ENCODE peak calls at places on chromosomes 2 and 18, in ten cellular contexts. W, L, I, J, M, C, E, S, X and Z are unnamed samples.

GRCh38 chr18:13369756-13370510 is 151.4 kb downstream of the LDLRAD4 start:
- DNase-seq in S (no peak), X (no peak), M (no peak), E (no peak), C (no peak), I (peak; percentile 16), L (no peak), J (no peak), W (no peak), Z (no peak)

GRCh38 chr18:74013955-74014354 is 133.7 kb downstream of the FBXO15 start:
- DNase-seq in J (no peak), S (no peak), I (peak; percentile 70), M (no peak), C (peak; percentile 56), L (peak; percentile 6), W (peak; percentile 88), X (no peak), E (no peak), Z (no peak)

GRCh38 chr2:204176306-204176705 is 239.7 kb downstream of the ICOS start:
- DNase-seq in L (no peak), W (no peak), M (no peak), C (no peak), E (no peak), I (no peak), X (no peak), J (no peak), S (no peak), Z (no peak)

GRCh38 chr2:110773470-110773921 is 41.1 kb downstream of the ACOXL start:
- DNase-seq in M (no peak), E (no peak), X (no peak), W (no peak), C (no peak), I (no peak), L (no peak), J (no peak), S (peak; percentile 80), Z (no peak)

GRCh38 chr2:161172901-161173540 is 12.8 kb downstream of the TANK start:
- DNase-seq in S (no peak), W (no peak), X (no peak), J (no peak), C (no peak), L (no peak), M (no peak), I (no peak), E (no peak), Z (no peak)

GRCh38 chr2:100957971-100958653 is 44.0 kb upstream of the RPL31 start:
- DNase-seq in X (no peak), I (peak; percentile 100), L (no peak), M (no peak), S (peak; percentile 59), W (peak; percentile 94), E (no peak), C (peak; percentile 91), J (no peak), Z (no peak)

GRCh38 chr2:241224068-241224850 is 35.8 kb downstream of the ANO7 start:
- DNase-seq in I (peak; percentile 54), M (peak; percentile 30), S (peak; percentile 37), E (no peak), J (peak; percentile 43), X (no peak), W (peak; percentile 86), L (no peak), C (no peak), Z (no peak)

GRCh38 chr2:113233593-113234550 is 44.8 kb downstream of the PAX8 start:
- DNase-seq in L (no peak), X (no peak), J (no peak), S (no peak), W (peak; percentile 64), E (peak; percentile 41), M (no peak), I (peak; percentile 29), C (no peak), Z (no peak)

GRCh38 chr2:56113571-56113970 is 70.2 kb upstream of the CCDC85A start:
- DNase-seq in S (no peak), W (no peak), J (no peak), I (no peak), X (no peak), M (no peak), C (no peak), L (no peak), E (no peak), Z (no peak)

GRCh38 chr18:49632588-49632987 is 70.7 kb downstream of the LIPG start:
- DNase-seq in L (no peak), X (no peak), S (no peak), J (no peak), E (no peak), I (no peak), M (no peak), W (no peak), C (no peak), Z (no peak)

GRCh38 chr2:86315084-86315483 is 22.3 kb downstream of the REEP1 start:
- DNase-seq in E (no peak), J (no peak), X (no peak), I (no peak), L (no peak), W (no peak), M (no peak), C (no peak), S (no peak), Z (no peak)

DNA sequence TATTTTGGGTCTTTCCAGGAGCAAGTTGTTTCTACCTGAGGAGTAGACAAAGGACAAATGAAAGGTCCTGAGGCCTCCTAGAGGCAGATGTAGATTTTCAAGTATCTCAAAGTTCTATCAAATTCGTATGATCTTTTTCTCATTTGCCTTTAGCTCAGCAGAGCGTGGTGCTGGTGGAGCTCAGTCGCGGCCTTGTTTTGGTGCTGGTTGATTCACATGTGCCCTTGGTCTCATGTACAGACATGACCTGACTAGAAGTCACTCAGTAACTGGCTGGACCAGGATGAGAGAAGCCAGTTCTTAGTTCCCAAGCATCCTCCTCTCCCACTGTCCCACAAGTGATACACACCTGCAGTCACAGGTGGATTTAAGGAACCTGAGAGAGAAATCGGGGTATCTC is 264.0 kb downstream of the PRKCE start:
- DNase-seq in W (no peak), I (no peak), S (no peak), C (no peak), X (no peak), L (no peak), J (no peak), M (no peak), E (no peak), Z (no peak)
- TF ChIP-seq CTCF in W (no peak), I (no peak), S (no peak), C (no peak), X (no peak), L (no peak), J (no peak), M (no peak), E (no peak), Z (no peak)

GRCh38 chr2:109204412-109204811 is 75.4 kb downstream of the SH3RF3 start:
- DNase-seq in J (no peak), C (no peak), I (no peak), W (no peak), M (no peak), E (no peak), L (no peak), S (no peak), X (no peak), Z (no peak)
- TF ChIP-seq CTCF in J (no peak), C (no peak), I (no peak), W (no peak), M (no peak), E (no peak), L (no peak), S (no peak), X (no peak), Z (no peak)

DNA sequence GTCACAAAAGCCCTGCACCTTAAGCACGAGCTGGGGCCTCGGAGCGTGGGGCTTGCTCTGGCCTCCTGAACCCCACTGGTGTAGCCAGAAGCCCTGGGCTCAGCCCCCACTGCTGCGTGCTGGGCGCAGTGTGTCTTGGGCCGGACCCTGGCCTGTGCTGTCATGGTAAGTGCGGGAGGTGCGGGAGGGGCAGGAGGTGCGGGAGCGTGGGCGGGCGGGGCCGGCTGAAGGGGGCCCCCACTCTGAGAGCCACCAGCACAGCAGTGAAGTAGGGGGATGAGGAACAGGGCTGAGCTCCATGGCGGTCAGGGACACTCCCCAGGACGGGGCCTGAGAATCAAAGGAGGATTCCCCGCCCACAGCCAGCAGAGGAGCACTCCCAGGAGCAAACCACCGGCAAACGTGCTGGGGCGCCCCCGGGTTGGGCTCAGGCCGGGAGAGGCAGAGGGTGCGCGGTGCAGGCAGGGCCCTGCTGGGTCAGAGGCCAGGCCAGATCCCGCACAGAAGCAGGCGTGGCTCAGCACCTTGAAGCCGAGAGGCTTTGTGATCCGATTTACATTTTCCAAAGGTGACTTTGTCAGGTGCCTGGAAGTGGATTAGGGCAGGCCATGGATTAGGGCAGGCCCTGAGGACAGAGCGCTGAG is 152.1 kb upstream of the RAB6C start:
- DNase-seq in M (peak; percentile 84), C (no peak), L (no peak), W (no peak), J (no peak), I (no peak), E (no peak), X (peak; percentile 15), S (no peak), Z (no peak)
- TF ChIP-seq CTCF in M (peak; percentile 12), C (no peak), L (no peak), W (no peak), J (no peak), I (no peak), E (no peak), X (no peak), S (no peak), Z (no peak)

DNA sequence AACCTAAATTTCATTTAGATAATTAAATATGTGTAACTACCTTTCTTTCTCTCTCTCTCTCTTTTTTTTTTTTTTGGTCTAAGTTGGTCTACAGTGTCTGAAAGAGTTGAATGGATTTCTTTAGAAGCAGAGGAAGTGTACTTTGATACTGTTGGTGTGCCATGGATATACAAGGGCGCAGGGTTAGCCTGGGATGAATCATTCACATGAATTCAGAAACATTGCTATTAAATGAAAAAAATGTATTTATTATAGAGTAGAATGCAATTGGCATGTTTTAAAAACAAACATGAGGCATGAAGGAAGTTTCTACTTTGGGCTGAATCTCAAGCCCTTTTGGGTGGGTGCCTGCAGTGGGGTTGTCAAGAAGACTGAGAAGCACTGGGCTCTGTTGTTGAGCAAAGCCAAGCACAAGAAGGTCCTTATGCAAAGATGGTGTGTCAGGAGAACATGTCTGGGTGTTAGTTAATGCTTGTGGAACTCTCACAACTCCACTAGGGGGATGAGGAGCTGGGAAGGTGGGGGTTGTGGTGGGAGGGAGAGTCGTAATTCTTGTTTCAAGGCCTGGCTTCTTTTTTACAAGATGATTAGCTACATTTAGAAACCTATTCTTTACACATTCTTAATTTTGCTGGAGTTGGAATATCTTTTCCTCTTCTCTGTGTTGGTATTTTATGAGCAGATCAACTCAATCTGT is 57.9 kb downstream of the LYPD6 start:
- DNase-seq in S (no peak), X (no peak), W (peak; percentile 63), L (no peak), I (peak; percentile 27), E (no peak), M (peak; percentile 14), C (no peak), J (no peak), Z (no peak)
- TF ChIP-seq CTCF in S (no peak), X (no peak), W (peak; percentile 30), L (peak; percentile 2), I (peak; percentile 35), E (no peak), M (peak; percentile 13), C (peak; percentile 37), J (peak; percentile 42), Z (no peak)

GRCh38 chr2:170235860-170236638 is 58.1 kb downstream of the MYO3B start:
- DNase-seq in W (peak; percentile 60), L (no peak), S (no peak), M (peak; percentile 24), J (peak; percentile 65), X (peak; percentile 76), E (peak; percentile 46), C (no peak), I (peak; percentile 36), Z (peak; percentile 50)
- TF ChIP-seq CTCF in W (peak; percentile 53), L (peak; percentile 67), S (peak; percentile 43), M (peak; percentile 52), J (peak; percentile 80), X (peak; percentile 75), E (peak; percentile 72), C (peak; percentile 51), I (peak; percentile 66), Z (peak; percentile 62)